ENCODE peak calls at places on chromosome 20, in ten cellular contexts. Y is BE2C; H is NT2/D1; W is PC-3; A is activated CD4-positive, alpha-beta T cell treated with anti-CD3 and anti-CD28 coated beads, Interleukin-2, amount 50 U/mL, for 1 hour; J is ELR; O is occipital lobe; D is adrenal gland; Z is brain microvascular endothelial cell; P is DMS 273 treated with DMSO at 0.1 percent for 48 hours. U is an unnamed sample.

GRCh38 chr20:46575794-46576495 is 25.5 kb upstream of the OCSTAMP start:
- DNase-seq in Y (no peak), H (no peak), W (no peak), A (no peak), J (no peak), O (no peak), D (no peak), Z (no peak), P (no peak), U (no peak)

GRCh38 chr20:59666586-59666985 is 62.2 kb downstream of the PHACTR3 start:
- DNase-seq in Y (no peak), H (no peak), W (no peak), A (no peak), J (no peak), O (no peak), D (no peak), Z (no peak), P (no peak), U (no peak)

GRCh38 chr20:44104807-44105517 is 82.0 kb downstream of the JPH2 start:
- DNase-seq in Y (peak; percentile 36), H (no peak), W (peak; percentile 84), A (no peak), J (peak; percentile 60), O (no peak), D (peak; percentile 51), Z (peak; percentile 39), P (peak; percentile 40), U (peak; percentile 96)

GRCh38 chr20:9597547-9597946 is 83.2 kb downstream of the LAMP5 start:
- DNase-seq in Y (no peak), H (no peak), W (no peak), A (no peak), J (no peak), O (no peak), D (no peak), Z (no peak), P (no peak), U (no peak)

GRCh38 chr20:5470943-5471342 is 154.2 kb upstream of the PROKR2 start:
- DNase-seq in Y (no peak), H (no peak), W (no peak), A (no peak), J (no peak), O (no peak), D (no peak), Z (no peak), P (no peak), U (no peak)

GRCh38 chr20:33893314-33893713 is 82.2 kb downstream of the CHMP4B start:
- DNase-seq in Y (no peak), H (no peak), W (peak; percentile 37), A (no peak), J (peak; percentile 90), O (no peak), D (no peak), Z (peak; percentile 79), P (no peak), U (no peak)

GRCh38 chr20:43448748-43449535 is 8.8 kb upstream of the SRSF6 start:
- DNase-seq in Y (peak; percentile 61), H (no peak), W (peak; percentile 74), A (peak; percentile 38), J (peak; percentile 66), O (no peak), D (peak; percentile 55), Z (peak; percentile 41), P (peak; percentile 19), U (peak; percentile 56)

GRCh38 chr20:3218307-3218988 is 9.2 kb downstream of the ITPA start:
- DNase-seq in Y (peak; percentile 86), H (no peak), W (peak; percentile 74), A (peak; percentile 78), J (peak; percentile 54), O (no peak), D (peak; percentile 74), Z (no peak), P (no peak), U (peak; percentile 60)

GRCh38 chr20:8267009-8267408 is 134.9 kb downstream of the PLCB1 start:
- DNase-seq in Y (no peak), H (no peak), W (no peak), A (no peak), J (no peak), O (no peak), D (no peak), Z (no peak), P (no peak), U (no peak)

GRCh38 chr20:57197352-57198198 is 68.9 kb downstream of the BMP7 start:
- DNase-seq in Y (no peak), H (no peak), W (no peak), A (no peak), J (no peak), O (no peak), D (no peak), Z (no peak), P (no peak), U (no peak)

GRCh38 chr20:13525225-13525940 is 113.3 kb downstream of the TASP1 start:
- DNase-seq in Y (no peak), H (no peak), W (peak; percentile 82), A (no peak), J (peak; percentile 95), O (no peak), D (peak; percentile 5), Z (peak; percentile 93), P (no peak), U (peak; percentile 83)

GRCh38 chr20:24670981-24671380 is 201.6 kb downstream of the SYNDIG1 start:
- DNase-seq in Y (no peak), H (no peak), W (no peak), A (no peak), J (no peak), O (no peak), D (no peak), Z (no peak), P (no peak), U (no peak)

GRCh38 chr20:63087872-63088680 is 81.3 kb upstream of the BHLHE23 start:
- DNase-seq in Y (peak; percentile 6), H (no peak), W (no peak), A (no peak), J (no peak), O (no peak), D (no peak), Z (no peak), P (no peak), U (no peak)

GRCh38 chr20:48571945-48572589 is 255.7 kb downstream of the PREX1 start:
- DNase-seq in Y (peak; percentile 21), H (no peak), W (no peak), A (no peak), J (no peak), O (no peak), D (no peak), Z (no peak), P (no peak), U (no peak)

GRCh38 chr20:18567739-18568091 is 483 bp downstream of the SMIM26 start:
- DNase-seq in Y (no peak), H (no peak), W (no peak), A (no peak), J (no peak), O (no peak), D (no peak), Z (no peak), P (no peak), U (no peak)

GRCh38 chr20:36167826-36168634 is 13.5 kb downstream of the EPB41L1 start:
- DNase-seq in Y (no peak), H (no peak), W (peak; percentile 86), A (no peak), J (peak; percentile 88), O (no peak), D (peak; percentile 73), Z (no peak), P (no peak), U (peak; percentile 85)

GRCh38 chr20:48684501-48685041 is 143.2 kb downstream of the PREX1 start:
- DNase-seq in Y (no peak), H (no peak), W (no peak), A (no peak), J (no peak), O (no peak), D (peak; percentile 63), Z (no peak), P (no peak), U (no peak)

GRCh38 chr20:23658336-23658735 is 20.6 kb upstream of the CST3 start:
- DNase-seq in Y (no peak), H (no peak), W (no peak), A (no peak), J (no peak), O (no peak), D (no peak), Z (no peak), P (no peak), U (no peak)

GRCh38 chr20:38134427-38135281 is 30.4 kb downstream of the TGM2 start:
- DNase-seq in Y (no peak), H (no peak), W (peak; percentile 73), A (no peak), J (peak; percentile 94), O (no peak), D (no peak), Z (peak; percentile 79), P (no peak), U (peak; percentile 23)

GRCh38 chr20:38599410-38599882 is 2.2 kb upstream of the ARHGAP40 start:
- DNase-seq in Y (peak; percentile 84), H (no peak), W (peak; percentile 62), A (no peak), J (peak; percentile 22), O (no peak), D (peak; percentile 76), Z (no peak), P (no peak), U (peak; percentile 72)

GRCh38 chr20:46285740-46286139 is 22.6 kb downstream of the CDH22 start:
- DNase-seq in Y (no peak), H (no peak), W (no peak), A (no peak), J (no peak), O (no peak), D (no peak), Z (no peak), P (no peak), U (no peak)

GRCh38 chr20:17498641-17499040 is 32.5 kb downstream of the BFSP1 start:
- DNase-seq in Y (no peak), H (no peak), W (no peak), A (no peak), J (no peak), O (no peak), D (no peak), Z (no peak), P (no peak), U (no peak)

GRCh38 chr20:31617432-31618104 is 12.5 kb downstream of the ID1 start:
- DNase-seq in Y (no peak), H (no peak), W (no peak), A (no peak), J (no peak), O (no peak), D (no peak), Z (no peak), P (no peak), U (no peak)